ENCODE peak calls at places on chromosomes 3 and 15, in six cellular contexts. Y is ascending aorta; W is choroid plexus epithelial cell; G is GM12865; N is CD8-positive, alpha-beta T cell; O is fibroblast of mammary gland. A is an unnamed sample.

GRCh38 chr3:112512320-112512719 is 13.0 kb upstream of the BTLA start:
- DNase-seq in W (no peak), Y (no peak), G (no peak), O (peak), N (no peak), A (peak)

GRCh38 chr15:71313806-71314205 is 198.5 kb downstream of the THSD4 start:
- DNase-seq in W (peak), O (no peak), N (no peak), G (no peak), Y (no peak), A (peak)

GRCh38 chr3:197376735-197377555 is 78.5 kb upstream of the DLG1 start:
- DNase-seq in Y (no peak), W (no peak), O (no peak), G (no peak), N (no peak), A (no peak)

GRCh38 chr3:8020047-8020446 is 481.6 kb upstream of the LMCD1 start:
- DNase-seq in Y (no peak), G (no peak), W (no peak), N (no peak), O (no peak), A (no peak)

GRCh38 chr3:87228316-87228715 is 1.2 kb downstream of the CHMP2B start:
- DNase-seq in O (peak), W (peak), G (no peak), Y (no peak), N (no peak), A (peak)

GRCh38 chr3:24598691-24599090 is 104.0 kb upstream of the THRB start:
- DNase-seq in O (peak), W (peak), Y (no peak), G (no peak), N (no peak), A (no peak)

GRCh38 chr3:126461450-126462070 is 14.1 kb downstream of the ZXDC start:
- DNase-seq in O (no peak), N (no peak), G (no peak), Y (no peak), W (no peak), A (no peak)

GRCh38 chr15:78671626-78672211 is 30.7 kb upstream of the CHRNB4 start:
- DNase-seq in Y (no peak), W (no peak), O (no peak), G (no peak), N (no peak), A (no peak)

GRCh38 chr15:93042691-93043378 is 46.2 kb downstream of the RGMA start:
- DNase-seq in O (no peak), G (no peak), N (no peak), Y (no peak), W (no peak), A (no peak)

DNA sequence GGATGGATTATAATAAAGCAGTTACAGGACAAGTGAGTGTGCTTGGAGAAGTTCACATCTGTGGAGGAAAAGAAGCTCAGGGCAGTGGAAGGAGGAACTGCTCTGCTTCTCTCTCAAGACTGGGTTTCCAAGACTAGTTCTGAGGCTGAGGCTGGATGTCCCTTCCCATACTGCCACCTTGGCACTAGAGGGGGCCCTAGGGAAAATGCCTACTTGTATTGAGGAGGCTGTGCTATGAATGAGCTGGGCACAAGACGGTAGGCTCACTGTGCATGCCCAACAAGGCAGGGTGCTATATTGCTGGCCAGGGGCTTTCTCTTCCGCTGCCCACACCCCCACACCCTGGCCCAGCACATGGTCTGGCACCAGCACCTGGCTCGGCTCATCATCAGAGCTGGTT is 65.2 kb downstream of the SLCO2A1 start:
- DNase-seq in Y (no peak), N (no peak), G (no peak), W (no peak), O (no peak), A (no peak)
- TF ChIP-seq CTCF in Y (no peak), N (no peak), G (no peak), W (peak), O (peak), A (peak)

GRCh38 chr15:88605507-88606436 is 15.4 kb upstream of the AEN start:
- DNase-seq in W (peak), N (no peak), G (no peak), Y (no peak), O (no peak), A (peak)
- H3K4me3 ChIP-seq in W (no peak), N (no peak), G (no peak), Y (no peak), O (no peak), A (no peak)

DNA sequence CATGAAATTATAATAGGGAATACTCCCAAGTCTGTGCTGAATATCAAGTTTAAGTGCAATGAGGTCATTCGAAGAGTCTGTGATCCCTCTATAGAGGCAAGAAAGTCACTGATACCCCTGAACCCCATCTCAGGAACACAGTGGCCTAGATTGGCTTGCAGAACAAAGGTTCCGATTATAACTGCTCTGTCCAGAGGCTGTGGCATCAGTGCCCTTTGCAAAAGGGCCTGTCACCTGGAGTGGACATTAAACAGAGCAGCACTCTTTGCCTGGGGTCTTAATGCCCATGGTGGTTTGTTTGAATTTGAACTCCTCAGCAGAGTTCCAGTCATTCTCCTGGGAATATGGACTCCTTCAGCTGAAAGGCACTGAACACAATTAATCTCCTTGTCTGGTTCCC is 93.9 kb upstream of the SLCO3A1 start:
- DNase-seq in Y (no peak), W (no peak), N (no peak), O (no peak), G (no peak), A (no peak)
- TF ChIP-seq CTCF in Y (no peak), W (no peak), N (no peak), O (no peak), G (no peak), A (no peak)

GRCh38 chr3:36920884-36921567 is 23.8 kb downstream of the TRANK1 start:
- DNase-seq in G (no peak), W (no peak), N (no peak), O (no peak), Y (no peak), A (no peak)

GRCh38 chr3:36923981-36924747 is 20.7 kb downstream of the TRANK1 start:
- DNase-seq in Y (no peak), N (no peak), W (no peak), O (no peak), G (no peak), A (no peak)

GRCh38 chr3:36918050-36918449 is 26.8 kb downstream of the TRANK1 start:
- DNase-seq in G (peak), Y (no peak), O (no peak), N (no peak), W (no peak), A (no peak)

GRCh38 chr3:36923523-36923943 is 21.3 kb downstream of the TRANK1 start:
- DNase-seq in O (no peak), Y (no peak), G (no peak), W (no peak), N (no peak), A (no peak)

DNA sequence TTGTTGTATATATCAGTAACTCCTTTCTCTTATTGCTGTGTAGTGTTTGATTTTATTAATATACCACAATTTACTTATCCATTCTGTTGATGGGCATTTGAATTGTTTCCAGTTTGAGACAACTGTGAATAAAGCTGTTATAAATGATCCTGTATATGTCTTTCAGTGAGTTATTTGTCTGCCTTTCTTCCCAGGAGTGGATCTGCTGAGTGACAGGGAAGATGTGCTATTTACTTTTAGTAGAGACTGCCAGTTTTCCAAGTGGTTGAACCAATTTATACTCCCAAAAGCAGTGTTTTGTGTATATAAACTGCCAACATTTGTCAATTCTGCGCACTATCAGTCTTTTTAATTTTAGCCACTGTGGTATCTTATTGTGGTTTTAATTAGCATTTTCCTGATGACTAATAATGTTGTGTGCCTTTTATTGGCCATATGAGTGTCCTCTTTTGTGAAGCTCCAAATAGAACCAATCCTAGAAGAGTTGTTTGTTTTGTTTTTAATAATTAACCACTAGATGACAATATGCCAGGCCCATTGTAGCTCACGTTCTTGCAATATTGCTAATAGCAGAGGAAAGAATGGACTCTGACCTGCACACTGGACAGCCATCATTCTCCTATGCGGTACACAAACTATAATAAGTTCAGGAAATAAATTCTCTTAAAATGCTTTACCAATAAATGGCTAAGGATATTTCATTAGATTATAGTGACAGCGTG is 25.3 kb downstream of the TRANK1 start:
- DNase-seq in Y (no peak), G (no peak), O (no peak), W (no peak), N (no peak), A (no peak)
- H3K4me3 ChIP-seq in Y (no peak), G (no peak), O (no peak), W (no peak), N (no peak), A (no peak)

DNA sequence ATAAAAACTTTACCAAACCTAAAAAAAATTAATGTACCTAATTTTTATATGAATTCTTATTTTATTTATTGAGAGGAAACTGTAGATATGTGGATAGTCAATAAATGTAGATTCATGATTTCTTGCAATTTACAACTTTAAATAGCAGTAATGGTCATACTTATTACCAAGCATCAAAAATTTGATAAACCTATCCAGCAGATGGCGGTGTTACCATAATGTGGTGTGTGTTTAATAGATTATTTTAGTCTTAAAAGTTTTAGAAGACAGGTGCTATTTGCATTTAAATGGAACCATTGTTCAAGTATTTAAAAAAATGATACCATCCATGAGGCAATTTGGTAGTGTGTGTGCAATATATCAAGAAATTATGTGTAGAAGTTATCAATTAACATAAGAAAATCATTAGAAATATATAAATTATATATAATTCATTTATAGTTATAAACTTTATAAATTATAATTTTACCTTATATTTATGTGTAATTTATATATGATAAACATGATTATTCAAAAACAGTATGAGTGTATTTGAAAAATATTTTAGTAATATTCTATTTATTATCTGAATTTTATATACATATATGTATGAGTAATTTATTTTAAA is 176.0 kb upstream of the BCHE start:
- DNase-seq in W (peak), N (no peak), O (peak), G (peak), Y (no peak), A (peak)
- TF ChIP-seq CTCF in W (peak), N (no peak), O (peak), G (peak), Y (no peak), A (peak)

GRCh38 chr3:52892625-52893311 is 4.6 kb downstream of the STIMATE start:
- DNase-seq in N (no peak), Y (no peak), W (peak), O (peak), G (peak), A (no peak)
- H3K4me3 ChIP-seq in N (no peak), Y (peak), W (peak), O (no peak), G (peak), A (no peak)

GRCh38 chr3:144687862-144688261 is 716.2 kb downstream of the DIPK2A start:
- DNase-seq in N (no peak), Y (no peak), G (peak), W (peak), O (peak), A (no peak)
- TF ChIP-seq CTCF in N (no peak), Y (no peak), G (no peak), W (peak), O (peak), A (peak)